ENCODE peak calls at places on chromosomes 12 and 14, in eight cellular contexts. One of them, this sample, is unnamed.

GRCh38 chr14:50027797-50028196 is 88.6 kb downstream of the VCPKMT start:
- DNase-seq in anterior cingulate cortex: no peak
- DNase-seq in sigmoid colon: no peak
- DNase-seq in cardiac fibroblast: peak
- DNase-seq in memory B cell: no peak
- DNase-seq in mesendoderm: no peak
- DNase-seq in activated gamma-delta T cell treated with anti-CD3 and anti-CD28 coated beads, Interleukin-2, amount 50 U/mL, for 16 hours: no peak
- DNase-seq in amygdala: no peak
- DNase-seq in this sample: no peak

GRCh38 chr12:70246580-70246979 is 3.3 kb downstream of the CNOT2 start:
- DNase-seq in anterior cingulate cortex: no peak
- DNase-seq in sigmoid colon: no peak
- DNase-seq in cardiac fibroblast: no peak
- DNase-seq in memory B cell: no peak
- DNase-seq in mesendoderm: no peak
- DNase-seq in activated gamma-delta T cell treated with anti-CD3 and anti-CD28 coated beads, Interleukin-2, amount 50 U/mL, for 16 hours: no peak
- DNase-seq in amygdala: no peak
- DNase-seq in this sample: no peak

GRCh38 chr14:69141550-69141949 is 11.4 kb downstream of the DCAF5 start:
- DNase-seq in anterior cingulate cortex: no peak
- DNase-seq in sigmoid colon: no peak
- DNase-seq in cardiac fibroblast: no peak
- DNase-seq in memory B cell: no peak
- DNase-seq in mesendoderm: peak
- DNase-seq in activated gamma-delta T cell treated with anti-CD3 and anti-CD28 coated beads, Interleukin-2, amount 50 U/mL, for 16 hours: no peak
- DNase-seq in amygdala: no peak
- DNase-seq in this sample: no peak

GRCh38 chr12:125453751-125454150 is 388.5 kb downstream of the AACS start:
- DNase-seq in anterior cingulate cortex: peak
- DNase-seq in sigmoid colon: no peak
- DNase-seq in cardiac fibroblast: no peak
- DNase-seq in memory B cell: no peak
- DNase-seq in mesendoderm: no peak
- DNase-seq in activated gamma-delta T cell treated with anti-CD3 and anti-CD28 coated beads, Interleukin-2, amount 50 U/mL, for 16 hours: no peak
- DNase-seq in amygdala: peak
- DNase-seq in this sample: peak

GRCh38 chr12:79891506-79892162 is 43.3 kb downstream of the PPP1R12A start:
- DNase-seq in anterior cingulate cortex: no peak
- DNase-seq in sigmoid colon: no peak
- DNase-seq in cardiac fibroblast: peak
- DNase-seq in memory B cell: no peak
- DNase-seq in mesendoderm: no peak
- DNase-seq in activated gamma-delta T cell treated with anti-CD3 and anti-CD28 coated beads, Interleukin-2, amount 50 U/mL, for 16 hours: no peak
- DNase-seq in amygdala: no peak
- DNase-seq in this sample: no peak

GRCh38 chr12:81668475-81668874 is 90.7 kb downstream of the PPFIA2 start:
- DNase-seq in anterior cingulate cortex: no peak
- DNase-seq in sigmoid colon: no peak
- DNase-seq in cardiac fibroblast: peak
- DNase-seq in memory B cell: no peak
- DNase-seq in mesendoderm: peak
- DNase-seq in activated gamma-delta T cell treated with anti-CD3 and anti-CD28 coated beads, Interleukin-2, amount 50 U/mL, for 16 hours: no peak
- DNase-seq in amygdala: no peak
- DNase-seq in this sample: peak

GRCh38 chr14:55309761-55310365 is 38.6 kb downstream of the FBXO34 start:
- DNase-seq in anterior cingulate cortex: no peak
- DNase-seq in sigmoid colon: no peak
- DNase-seq in cardiac fibroblast: no peak
- DNase-seq in memory B cell: no peak
- DNase-seq in mesendoderm: peak
- DNase-seq in activated gamma-delta T cell treated with anti-CD3 and anti-CD28 coated beads, Interleukin-2, amount 50 U/mL, for 16 hours: no peak
- DNase-seq in amygdala: no peak
- DNase-seq in this sample: no peak

GRCh38 chr12:21526053-21526452 is at the start of gene SPX:
- DNase-seq in anterior cingulate cortex: no peak
- DNase-seq in sigmoid colon: no peak
- DNase-seq in cardiac fibroblast: peak
- DNase-seq in memory B cell: no peak
- DNase-seq in mesendoderm: no peak
- DNase-seq in activated gamma-delta T cell treated with anti-CD3 and anti-CD28 coated beads, Interleukin-2, amount 50 U/mL, for 16 hours: no peak
- DNase-seq in amygdala: no peak
- DNase-seq in this sample: no peak

GRCh38 chr12:107610030-107610859 is 75.4 kb upstream of the PWP1 start:
- DNase-seq in anterior cingulate cortex: peak
- DNase-seq in sigmoid colon: no peak
- DNase-seq in cardiac fibroblast: peak
- DNase-seq in memory B cell: no peak
- DNase-seq in mesendoderm: peak
- DNase-seq in activated gamma-delta T cell treated with anti-CD3 and anti-CD28 coated beads, Interleukin-2, amount 50 U/mL, for 16 hours: no peak
- DNase-seq in amygdala: peak
- DNase-seq in this sample: peak

GRCh38 chr14:99121027-99121875 is 150.7 kb downstream of the BCL11B start:
- DNase-seq in anterior cingulate cortex: no peak
- DNase-seq in sigmoid colon: no peak
- DNase-seq in cardiac fibroblast: no peak
- DNase-seq in memory B cell: no peak
- DNase-seq in mesendoderm: no peak
- DNase-seq in activated gamma-delta T cell treated with anti-CD3 and anti-CD28 coated beads, Interleukin-2, amount 50 U/mL, for 16 hours: no peak
- DNase-seq in amygdala: no peak
- DNase-seq in this sample: no peak

GRCh38 chr12:67415473-67415872 is 146.3 kb downstream of the CAND1 start:
- DNase-seq in anterior cingulate cortex: peak
- DNase-seq in sigmoid colon: no peak
- DNase-seq in cardiac fibroblast: peak
- DNase-seq in memory B cell: no peak
- DNase-seq in mesendoderm: peak
- DNase-seq in activated gamma-delta T cell treated with anti-CD3 and anti-CD28 coated beads, Interleukin-2, amount 50 U/mL, for 16 hours: no peak
- DNase-seq in amygdala: peak
- DNase-seq in this sample: peak

GRCh38 chr12:108561852-108562347 is 496 bp upstream of the ISCU start:
- DNase-seq in anterior cingulate cortex: no peak
- DNase-seq in sigmoid colon: no peak
- DNase-seq in cardiac fibroblast: no peak
- DNase-seq in memory B cell: no peak
- DNase-seq in mesendoderm: peak
- DNase-seq in activated gamma-delta T cell treated with anti-CD3 and anti-CD28 coated beads, Interleukin-2, amount 50 U/mL, for 16 hours: no peak
- DNase-seq in amygdala: no peak
- DNase-seq in this sample: no peak

GRCh38 chr12:69904761-69905160 is 79.7 kb downstream of the MYRFL start:
- DNase-seq in anterior cingulate cortex: no peak
- DNase-seq in sigmoid colon: no peak
- DNase-seq in cardiac fibroblast: peak
- DNase-seq in memory B cell: no peak
- DNase-seq in mesendoderm: peak
- DNase-seq in activated gamma-delta T cell treated with anti-CD3 and anti-CD28 coated beads, Interleukin-2, amount 50 U/mL, for 16 hours: no peak
- DNase-seq in amygdala: no peak
- DNase-seq in this sample: no peak